ENCODE peak calls at places on chromosomes 13 and 19, in ten cellular contexts. L, Y, J, V, C, R, T, D, Z and F are unnamed samples. For H3K27me3, H3K4me1 and H3K36me3, the result is how much of the 10 kb centered on the place peaks cover.

GRCh38 chr13:69948016-69948415 is 159.6 kb upstream of the ATXN8OS start:
- DNase-seq in C (no peak), V (no peak), Y (no peak), R (no peak), L (no peak), J (no peak), Z (no peak), D (no peak), T (no peak), F (no peak)

GRCh38 chr19:14056741-14057356 is 5.0 kb downstream of the PALM3 start:
- DNase-seq in V (no peak), Y (no peak), T (no peak), R (no peak), D (no peak), Z (no peak), L (no peak), C (peak), J (no peak), F (no peak)

GRCh38 chr19:45138303-45138751 is 22.5 kb downstream of the NKPD1 start:
- DNase-seq in Z (no peak), T (no peak), C (no peak), J (no peak), D (no peak), Y (no peak), V (no peak), L (no peak), R (no peak), F (no peak)

GRCh38 chr13:33191425-33192221 is 93.9 kb downstream of the STARD13 start:
- DNase-seq in D (peak), C (no peak), V (no peak), R (no peak), L (no peak), Z (no peak), J (no peak), Y (no peak), T (no peak), F (no peak)

GRCh38 chr13:32419862-32420261 is 8.1 kb downstream of the N4BP2L1 start:
- DNase-seq in V (no peak), Y (no peak), Z (no peak), R (no peak), D (no peak), J (no peak), T (no peak), C (no peak), L (no peak), F (no peak)

GRCh38 chr13:22848539-22849052 is 332.2 kb upstream of the SGCG start:
- DNase-seq in T (no peak), R (no peak), L (no peak), Y (no peak), J (no peak), Z (no peak), C (no peak), D (no peak), V (no peak), F (no peak)

GRCh38 chr19:57903298-57904174 is 12.9 kb downstream of the ZNF417 start:
- DNase-seq in T (no peak), D (peak), L (no peak), J (peak), R (no peak), Y (no peak), V (no peak), C (peak), Z (no peak), F (no peak)

GRCh38 chr13:39281539-39282150 is 243.4 kb downstream of the NHLRC3 start:
- DNase-seq in D (no peak), Z (no peak), Y (no peak), L (no peak), V (no peak), R (no peak), C (peak), J (no peak), T (no peak), F (no peak)

GRCh38 chr19:10701955-10702307 is 692 bp downstream of the QTRT1 start:
- DNase-seq in C (no peak), V (no peak), J (peak), R (no peak), D (no peak), L (no peak), T (no peak), Y (no peak), Z (no peak), F (no peak)

GRCh38 chr13:74443623-74444022 is 309.4 kb upstream of the KLF12 start:
- DNase-seq in Z (no peak), R (no peak), D (peak), C (peak), L (no peak), V (no peak), J (no peak), T (no peak), Y (no peak), F (no peak)

GRCh38 chr13:93558637-93559036 is 332.0 kb downstream of the GPC6 start:
- DNase-seq in L (no peak), R (no peak), Y (no peak), Z (no peak), J (no peak), D (peak), C (no peak), T (no peak), V (no peak), F (no peak)

GRCh38 chr13:113930711-113931637 is 42.9 kb downstream of the C13orf46 start:
- DNase-seq in Z (peak), T (peak), J (no peak), L (peak), V (no peak), R (peak), D (no peak), C (no peak), Y (peak), F (no peak)

GRCh38 chr13:50098693-50099092 is 83.4 kb downstream of the KCNRG start:
- DNase-seq in Z (no peak), Y (no peak), L (no peak), V (no peak), J (no peak), T (no peak), R (no peak), C (no peak), D (no peak), F (no peak)

GRCh38 chr13:28237944-28238343 is 99.6 kb downstream of the PAN3 start:
- DNase-seq in Y (no peak), Z (no peak), D (no peak), T (no peak), L (no peak), J (no peak), C (no peak), V (no peak), R (no peak), F (no peak)

GRCh38 chr13:110392510-110393233 is 85.6 kb downstream of the COL4A2 start:
- DNase-seq in Y (no peak), L (no peak), C (peak), Z (no peak), V (no peak), T (no peak), D (peak), R (peak), J (no peak), F (no peak)

GRCh38 chr13:45527699-45528462 is 63.1 kb downstream of the COG3 start:
- DNase-seq in Y (no peak), C (no peak), Z (no peak), V (no peak), T (no peak), R (no peak), J (no peak), D (peak), L (peak), F (no peak)

GRCh38 chr13:113820813-113821651 is 42.8 kb downstream of the GAS6 start:
- DNase-seq in Y (no peak), D (peak), J (peak), L (no peak), C (peak), T (no peak), V (peak), R (peak), Z (peak), F (peak)

GRCh38 chr19:11031421-11032070 is 57.7 kb upstream of the LDLR start:
- DNase-seq in D (no peak), Z (no peak), V (no peak), T (no peak), J (no peak), Y (no peak), L (no peak), C (no peak), R (no peak), F (no peak)

GRCh38 chr13:33312150-33312908 is 26.8 kb upstream of the STARD13 start:
- DNase-seq in T (no peak), D (peak), R (no peak), C (peak), J (peak), Z (no peak), L (no peak), V (no peak), Y (no peak), F (no peak)

GRCh38 chr19:57708641-57709354 is at the start of gene ZNF154:
- DNase-seq in Y (peak), Z (no peak), C (peak), D (peak), T (peak), R (no peak), V (peak), J (peak), L (no peak), F (peak)

GRCh38 chr19:1407662-1408299 is 395 bp downstream of the DAZAP1 start:
- DNase-seq in Y (peak), L (no peak), Z (no peak), T (peak), J (no peak), D (no peak), R (no peak), V (peak), C (no peak), F (peak)

GRCh38 chr19:12365094-12365371 is 450 bp downstream of the ZNF442 start:
- DNase-seq in L (peak), T (no peak), C (peak), Z (no peak), Y (no peak), J (peak), R (peak), D (peak), V (no peak), F (no peak)

GRCh38 chr19:41915248-41916032 is 12.8 kb downstream of the ERFL start:
- DNase-seq in Z (no peak), Y (no peak), T (no peak), C (no peak), J (no peak), R (no peak), L (no peak), V (no peak), D (no peak), F (no peak)

GRCh38 chr19:41914906-41915247 is 13.4 kb downstream of the ERFL start:
- DNase-seq in R (no peak), Z (no peak), V (no peak), L (no peak), T (no peak), Y (no peak), J (no peak), D (no peak), C (no peak), F (no peak)

GRCh38 chr19:41917676-41918075 is 10.6 kb downstream of the ERFL start:
- DNase-seq in D (no peak), C (no peak), Z (no peak), J (no peak), T (no peak), V (no peak), L (no peak), R (no peak), Y (no peak), F (no peak)

GRCh38 chr19:41914191-41914834 is 13.9 kb downstream of the ERFL start:
- DNase-seq in L (no peak), T (no peak), C (no peak), D (no peak), Y (no peak), V (no peak), Z (no peak), J (no peak), R (no peak), F (no peak)

DNA sequence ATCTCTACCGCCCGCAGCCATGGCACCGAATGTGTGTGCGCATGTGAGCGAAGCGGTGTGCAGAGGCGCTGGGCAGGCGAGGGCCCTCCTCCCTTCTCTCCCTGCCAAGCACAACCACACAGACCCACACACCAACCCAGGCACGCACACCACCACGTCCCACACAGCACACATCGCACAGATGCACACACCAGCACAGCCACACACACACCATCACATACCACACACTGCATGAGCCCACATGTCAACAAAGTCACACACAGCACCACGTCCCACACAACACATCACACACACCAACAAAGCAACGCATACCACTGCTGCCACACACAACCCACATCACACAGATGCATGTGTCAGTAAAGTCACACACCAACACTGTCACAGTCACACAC is 12.2 kb downstream of the ERFL start:
- DNase-seq in T (no peak), J (no peak), L (no peak), D (no peak), R (no peak), C (no peak), V (no peak), Y (no peak), Z (no peak), F (no peak)
- H3K27me3 ChIP-seq in T (under half), J (under half), L (half or more), D (half or more), R (under half), C (half or more), V (under half), Y (under half), Z (under half), F (half or more)

GRCh38 chr19:18320865-18321728 is 1.8 kb downstream of the LSM4 start:
- DNase-seq in T (no peak), Z (no peak), Y (no peak), C (no peak), D (no peak), J (no peak), L (peak), R (no peak), V (no peak), F (peak)
- H3K4me1 ChIP-seq in T (half or more), Z (under half), Y (half or more), C (under half), D (under half), J (under half), L (half or more), R (under half), V (under half), F (half or more)

GRCh38 chr13:102825921-102826706 is 19.7 kb upstream of the ERCC5 start:
- DNase-seq in Y (no peak), D (peak), J (peak), C (peak), T (no peak), V (no peak), Z (no peak), R (no peak), L (no peak), F (no peak)
- H3K36me3 ChIP-seq in Y (under half), D (under half), J (under half), C (under half), T (under half), V (under half), Z (under half), R (under half), L (half or more), F (half or more)

GRCh38 chr19:46404039-46404883 is 9.1 kb downstream of the CCDC8 start:
- DNase-seq in V (peak), C (peak), D (peak), T (no peak), L (peak), Y (no peak), R (peak), J (peak), Z (no peak), F (peak)
- H3K27me3 ChIP-seq in V (under half), C (under half), D (under half), T (under half), L (under half), Y (under half), R (under half), J (under half), Z (under half), F (under half)

GRCh38 chr19:4911314-4911713 is 2.0 kb downstream of the UHRF1 start:
- DNase-seq in R (no peak), Y (no peak), T (no peak), Z (no peak), D (peak), V (no peak), L (no peak), C (peak), J (peak), F (no peak)

GRCh38 chr19:4909897-4910593 is 744 bp downstream of the UHRF1 start:
- DNase-seq in Y (peak), V (peak), L (peak), D (peak), Z (peak), C (peak), T (peak), J (peak), R (peak), F (peak)

GRCh38 chr19:4911786-4912672 is 2.7 kb downstream of the UHRF1 start:
- DNase-seq in T (peak), R (peak), L (peak), J (peak), D (peak), Z (no peak), V (peak), C (peak), Y (peak), F (peak)

GRCh38 chr19:4909172-4909896 is at the start of gene UHRF1:
- DNase-seq in C (no peak), J (peak), V (no peak), Y (no peak), D (no peak), L (no peak), T (no peak), Z (no peak), R (no peak), F (no peak)

DNA sequence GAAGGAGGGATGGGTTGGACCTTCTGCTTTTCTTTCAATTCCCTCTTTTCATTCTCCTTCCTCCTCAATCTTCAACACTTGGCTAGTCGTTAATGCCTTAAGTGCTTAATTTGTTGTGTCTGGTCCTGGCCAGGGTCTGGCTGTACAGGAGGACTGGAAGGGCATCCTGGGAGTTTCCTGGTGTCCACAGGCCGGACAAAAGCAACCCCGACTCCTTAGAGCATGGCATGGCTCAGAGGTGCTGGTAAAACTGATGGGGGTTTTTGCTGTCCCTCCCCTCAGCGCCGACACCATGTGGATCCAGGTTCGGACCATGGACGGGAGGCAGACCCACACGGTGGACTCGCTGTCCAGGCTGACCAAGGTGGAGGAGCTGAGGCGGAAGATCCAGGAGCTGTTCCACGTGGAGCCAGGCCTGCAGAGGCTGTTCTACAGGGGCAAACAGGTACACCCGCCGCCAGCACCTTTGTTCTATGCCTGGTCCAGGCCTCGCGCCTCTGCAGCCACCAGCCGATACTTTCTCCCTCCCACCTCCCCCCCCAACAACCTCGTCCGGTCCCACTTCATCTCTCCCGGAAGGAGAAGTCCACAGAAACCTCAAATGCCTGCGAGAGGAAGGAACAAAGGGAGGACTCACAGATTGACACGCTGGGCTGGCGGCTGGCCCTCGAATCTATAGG is 1.4 kb downstream of the UHRF1 start:
- DNase-seq in V (peak), R (no peak), Z (no peak), Y (no peak), T (no peak), C (peak), J (peak), D (peak), L (no peak), F (no peak)
- H3K4me1 ChIP-seq in V (under half), R (under half), Z (under half), Y (half or more), T (under half), C (under half), J (under half), D (under half), L (under half), F (under half)

GRCh38 chr19:7988307-7988706 is 17.1 kb downstream of the ELAVL1 start:
- DNase-seq in Z (no peak), C (no peak), R (no peak), J (no peak), Y (no peak), L (no peak), D (no peak), T (no peak), V (no peak), F (no peak)

GRCh38 chr19:7985481-7985911 is 19.9 kb downstream of the ELAVL1 start:
- DNase-seq in R (no peak), J (no peak), D (no peak), C (no peak), Y (no peak), Z (no peak), V (no peak), T (no peak), L (no peak), F (no peak)

GRCh38 chr19:7986321-7987083 is 18.9 kb downstream of the ELAVL1 start:
- DNase-seq in T (no peak), J (no peak), Z (no peak), R (no peak), L (no peak), V (no peak), C (peak), Y (no peak), D (peak), F (no peak)

GRCh38 chr19:7989071-7989575 is 16.3 kb downstream of the ELAVL1 start:
- DNase-seq in R (no peak), V (no peak), J (no peak), L (no peak), Y (no peak), T (no peak), C (no peak), D (no peak), Z (no peak), F (no peak)

GRCh38 chr19:7987084-7987768 is 18.2 kb downstream of the ELAVL1 start:
- DNase-seq in L (no peak), V (no peak), C (no peak), T (no peak), D (no peak), J (no peak), Y (no peak), Z (no peak), R (no peak), F (no peak)
- H3K36me3 ChIP-seq in L (half or more), V (under half), C (half or more), T (half or more), D (half or more), J (half or more), Y (under half), Z (under half), R (under half), F (half or more)

DNA sequence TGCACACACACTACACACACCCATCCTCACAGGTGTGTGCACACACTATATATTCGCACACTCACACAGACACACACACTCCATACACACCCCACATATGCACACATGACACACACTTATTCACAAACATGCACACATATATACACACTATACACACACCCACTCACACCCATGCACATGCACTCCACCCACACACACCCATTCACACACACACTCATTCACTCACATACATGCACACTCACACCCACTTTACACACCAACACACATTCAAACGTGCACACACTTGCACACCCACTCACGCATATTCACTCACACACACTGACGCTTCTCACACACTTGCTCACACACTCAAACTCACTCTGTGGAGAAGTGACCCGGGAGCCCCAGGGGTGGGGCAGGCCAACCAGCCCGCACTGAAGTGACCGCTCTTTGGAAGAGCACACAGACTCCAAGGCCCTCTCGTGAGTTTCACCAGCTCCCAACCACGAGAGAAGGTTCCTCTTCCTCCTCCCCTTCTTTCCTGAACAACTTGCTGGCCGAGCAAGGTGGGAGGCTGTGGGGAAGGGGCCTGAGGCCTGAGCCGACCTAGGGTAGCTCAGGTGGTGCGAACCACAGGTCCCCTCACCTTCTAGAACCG is 86.1 kb upstream of the TM9SF2 start:
- DNase-seq in C (no peak), Y (no peak), Z (peak), D (no peak), R (no peak), T (no peak), J (no peak), L (no peak), V (no peak), F (no peak)
- H3K27me3 ChIP-seq in C (under half), Y (under half), Z (under half), D (under half), R (under half), T (under half), J (under half), L (under half), V (under half), F (half or more)